ENCODE peak calls at places on chromosomes 12 and 14, in seven cellular contexts. One of them, this sample, is unnamed.

GRCh38 chr14:54186821-54187365 is 209.9 kb upstream of the CDKN3 start:
- DNase-seq in mesendoderm: peak
- DNase-seq in NB4: no peak
- DNase-seq in endothelial cell: no peak
- DNase-seq in HFFc6: no peak
- DNase-seq in EH: no peak
- DNase-seq in H7: no peak
- DNase-seq in this sample: no peak

GRCh38 chr14:74574092-74574438 is 38.0 kb downstream of the LTBP2 start:
- DNase-seq in mesendoderm: no peak
- DNase-seq in NB4: no peak
- DNase-seq in endothelial cell: no peak
- DNase-seq in HFFc6: no peak
- DNase-seq in EH: no peak
- DNase-seq in H7: no peak
- DNase-seq in this sample: no peak

GRCh38 chr12:50764861-50765324 is 992 bp downstream of the ATF1 start:
- DNase-seq in mesendoderm: peak
- DNase-seq in NB4: no peak
- DNase-seq in endothelial cell: no peak
- DNase-seq in HFFc6: peak
- DNase-seq in EH: peak
- DNase-seq in H7: no peak
- DNase-seq in this sample: no peak

GRCh38 chr12:132117558-132117875 is 26.6 kb downstream of the DDX51 start:
- DNase-seq in mesendoderm: peak
- DNase-seq in NB4: peak
- DNase-seq in endothelial cell: no peak
- DNase-seq in HFFc6: no peak
- DNase-seq in EH: no peak
- DNase-seq in H7: peak
- DNase-seq in this sample: peak

GRCh38 chr12:12705833-12706520 is 10.0 kb upstream of the GPR19 start:
- DNase-seq in mesendoderm: peak
- DNase-seq in NB4: no peak
- DNase-seq in endothelial cell: no peak
- DNase-seq in HFFc6: no peak
- DNase-seq in EH: no peak
- DNase-seq in H7: no peak
- DNase-seq in this sample: no peak

GRCh38 chr12:100926669-100927248 is 132.2 kb downstream of the ANO4 start:
- DNase-seq in mesendoderm: peak
- DNase-seq in NB4: peak
- DNase-seq in endothelial cell: peak
- DNase-seq in HFFc6: peak
- DNase-seq in EH: peak
- DNase-seq in H7: peak
- DNase-seq in this sample: peak

GRCh38 chr12:3231399-3231876 is 154.3 kb downstream of the TSPAN9 start:
- DNase-seq in mesendoderm: peak
- DNase-seq in NB4: no peak
- DNase-seq in endothelial cell: no peak
- DNase-seq in HFFc6: no peak
- DNase-seq in EH: no peak
- DNase-seq in H7: peak
- DNase-seq in this sample: peak

GRCh38 chr12:5723071-5723470 is 222.0 kb downstream of the ANO2 start:
- DNase-seq in mesendoderm: no peak
- DNase-seq in NB4: no peak
- DNase-seq in endothelial cell: no peak
- DNase-seq in HFFc6: no peak
- DNase-seq in EH: no peak
- DNase-seq in H7: no peak
- DNase-seq in this sample: no peak

GRCh38 chr12:15439459-15439858 is 117.2 kb downstream of the PTPRO start:
- DNase-seq in mesendoderm: no peak
- DNase-seq in NB4: no peak
- DNase-seq in endothelial cell: no peak
- DNase-seq in HFFc6: no peak
- DNase-seq in EH: no peak
- DNase-seq in H7: no peak
- DNase-seq in this sample: no peak

GRCh38 chr14:52031781-52032180 is 37.1 kb downstream of the NID2 start:
- DNase-seq in mesendoderm: no peak
- DNase-seq in NB4: no peak
- DNase-seq in endothelial cell: no peak
- DNase-seq in HFFc6: peak
- DNase-seq in EH: peak
- DNase-seq in H7: no peak
- DNase-seq in this sample: no peak

GRCh38 chr12:51517800-51518199 is 73.2 kb upstream of the SCN8A start:
- DNase-seq in mesendoderm: peak
- DNase-seq in NB4: no peak
- DNase-seq in endothelial cell: no peak
- DNase-seq in HFFc6: no peak
- DNase-seq in EH: no peak
- DNase-seq in H7: peak
- DNase-seq in this sample: peak

GRCh38 chr12:80627773-80628172 is 79.7 kb upstream of the MYF6 start:
- DNase-seq in mesendoderm: no peak
- DNase-seq in NB4: no peak
- DNase-seq in endothelial cell: no peak
- DNase-seq in HFFc6: peak
- DNase-seq in EH: peak
- DNase-seq in H7: no peak
- DNase-seq in this sample: no peak

GRCh38 chr12:94618995-94619695 is 31.2 kb downstream of the TMCC3 start:
- DNase-seq in mesendoderm: no peak
- DNase-seq in NB4: no peak
- DNase-seq in endothelial cell: no peak
- DNase-seq in HFFc6: peak
- DNase-seq in EH: peak
- DNase-seq in H7: no peak
- DNase-seq in this sample: no peak

GRCh38 chr12:12717586-12718381 is 616 bp downstream of the CDKN1B start:
- DNase-seq in mesendoderm: peak
- DNase-seq in NB4: peak
- DNase-seq in endothelial cell: peak
- DNase-seq in HFFc6: no peak
- DNase-seq in EH: peak
- DNase-seq in H7: peak
- DNase-seq in this sample: peak

GRCh38 chr14:104138891-104139459 is 588 bp downstream of the KIF26A start:
- DNase-seq in mesendoderm: no peak
- DNase-seq in NB4: no peak
- DNase-seq in endothelial cell: peak
- DNase-seq in HFFc6: no peak
- DNase-seq in EH: no peak
- DNase-seq in H7: peak
- DNase-seq in this sample: no peak

GRCh38 chr14:74400328-74400727 is 25.7 kb downstream of the SYNDIG1L start:
- DNase-seq in mesendoderm: peak
- DNase-seq in NB4: peak
- DNase-seq in endothelial cell: peak
- DNase-seq in HFFc6: peak
- DNase-seq in EH: peak
- DNase-seq in H7: peak
- DNase-seq in this sample: peak

GRCh38 chr14:99968156-99968920 is 96.9 kb upstream of the EVL start:
- DNase-seq in mesendoderm: no peak
- DNase-seq in NB4: no peak
- DNase-seq in endothelial cell: no peak
- DNase-seq in HFFc6: peak
- DNase-seq in EH: peak
- DNase-seq in H7: no peak
- DNase-seq in this sample: no peak

GRCh38 chr12:12881495-12881894 is 9.9 kb upstream of the GPRC5A start:
- DNase-seq in mesendoderm: no peak
- DNase-seq in NB4: peak
- DNase-seq in endothelial cell: no peak
- DNase-seq in HFFc6: peak
- DNase-seq in EH: peak
- DNase-seq in H7: no peak
- DNase-seq in this sample: no peak

GRCh38 chr12:106580671-106581508 is 1.9 kb upstream of the RFX4 start:
- DNase-seq in mesendoderm: peak
- DNase-seq in NB4: no peak
- DNase-seq in endothelial cell: peak
- DNase-seq in HFFc6: no peak
- DNase-seq in EH: no peak
- DNase-seq in H7: peak
- DNase-seq in this sample: peak

GRCh38 chr12:12685305-12685704 is 10.7 kb downstream of the GPR19 start:
- DNase-seq in mesendoderm: peak
- DNase-seq in NB4: no peak
- DNase-seq in endothelial cell: no peak
- DNase-seq in HFFc6: no peak
- DNase-seq in EH: no peak
- DNase-seq in H7: peak
- DNase-seq in this sample: peak

GRCh38 chr14:105525861-105526780 is at the start of gene TMEM121:
- DNase-seq in mesendoderm: peak
- DNase-seq in NB4: no peak
- DNase-seq in endothelial cell: peak
- DNase-seq in HFFc6: no peak
- DNase-seq in EH: peak
- DNase-seq in H7: peak
- DNase-seq in this sample: peak

GRCh38 chr12:64665506-64665905 is 55.2 kb downstream of the RASSF3 start:
- DNase-seq in mesendoderm: peak
- DNase-seq in NB4: no peak
- DNase-seq in endothelial cell: peak
- DNase-seq in HFFc6: no peak
- DNase-seq in EH: no peak
- DNase-seq in H7: no peak
- DNase-seq in this sample: peak

GRCh38 chr14:100662850-100663527 is 63.7 kb upstream of the DLK1 start:
- DNase-seq in mesendoderm: peak
- DNase-seq in NB4: peak
- DNase-seq in endothelial cell: peak
- DNase-seq in HFFc6: peak
- DNase-seq in EH: peak
- DNase-seq in H7: peak
- DNase-seq in this sample: peak

GRCh38 chr12:101078144-101078543 is 131.9 kb downstream of the SLC5A8 start:
- DNase-seq in mesendoderm: peak
- DNase-seq in NB4: no peak
- DNase-seq in endothelial cell: no peak
- DNase-seq in HFFc6: no peak
- DNase-seq in EH: no peak
- DNase-seq in H7: no peak
- DNase-seq in this sample: no peak

GRCh38 chr14:51653096-51653814 is 1.5 kb downstream of the FRMD6 start:
- DNase-seq in mesendoderm: peak
- DNase-seq in NB4: peak
- DNase-seq in endothelial cell: peak
- DNase-seq in HFFc6: peak
- DNase-seq in EH: peak
- DNase-seq in H7: peak
- DNase-seq in this sample: peak

GRCh38 chr12:75842119-75842518 is 189.5 kb downstream of the PHLDA1 start:
- DNase-seq in mesendoderm: no peak
- DNase-seq in NB4: no peak
- DNase-seq in endothelial cell: no peak
- DNase-seq in HFFc6: no peak
- DNase-seq in EH: no peak
- DNase-seq in H7: no peak
- DNase-seq in this sample: no peak

GRCh38 chr12:106126441-106127288 is 12.1 kb downstream of the NUAK1 start:
- DNase-seq in mesendoderm: no peak
- DNase-seq in NB4: no peak
- DNase-seq in endothelial cell: no peak
- DNase-seq in HFFc6: peak
- DNase-seq in EH: peak
- DNase-seq in H7: no peak
- DNase-seq in this sample: no peak

GRCh38 chr12:75444444-75445136 is 36.0 kb upstream of the GLIPR1 start:
- DNase-seq in mesendoderm: no peak
- DNase-seq in NB4: no peak
- DNase-seq in endothelial cell: no peak
- DNase-seq in HFFc6: peak
- DNase-seq in EH: peak
- DNase-seq in H7: no peak
- DNase-seq in this sample: no peak

GRCh38 chr14:64630778-64631177 is 73.4 kb upstream of the PLEKHG3 start:
- DNase-seq in mesendoderm: no peak
- DNase-seq in NB4: no peak
- DNase-seq in endothelial cell: no peak
- DNase-seq in HFFc6: no peak
- DNase-seq in EH: no peak
- DNase-seq in H7: no peak
- DNase-seq in this sample: no peak

GRCh38 chr12:538731-539539 is 79.2 kb downstream of the B4GALNT3 start:
- DNase-seq in mesendoderm: no peak
- DNase-seq in NB4: no peak
- DNase-seq in endothelial cell: no peak
- DNase-seq in HFFc6: peak
- DNase-seq in EH: peak
- DNase-seq in H7: no peak
- DNase-seq in this sample: no peak

GRCh38 chr14:22928237-22929103 is 706 bp downstream of the PRMT5 start:
- DNase-seq in mesendoderm: no peak
- DNase-seq in NB4: peak
- DNase-seq in endothelial cell: no peak
- DNase-seq in HFFc6: no peak
- DNase-seq in EH: peak
- DNase-seq in H7: no peak
- DNase-seq in this sample: no peak

GRCh38 chr12:126926023-126926600 is 1340.9 kb upstream of the TMEM132C start:
- DNase-seq in mesendoderm: peak
- DNase-seq in NB4: peak
- DNase-seq in endothelial cell: no peak
- DNase-seq in HFFc6: no peak
- DNase-seq in EH: no peak
- DNase-seq in H7: peak
- DNase-seq in this sample: no peak

GRCh38 chr14:91244501-91244901 is at the start of gene GPR68:
- DNase-seq in mesendoderm: no peak
- DNase-seq in NB4: peak
- DNase-seq in endothelial cell: no peak
- DNase-seq in HFFc6: peak
- DNase-seq in EH: peak
- DNase-seq in H7: peak
- DNase-seq in this sample: peak

GRCh38 chr12:124742702-124743101 is 121.0 kb downstream of the SCARB1 start:
- DNase-seq in mesendoderm: no peak
- DNase-seq in NB4: no peak
- DNase-seq in endothelial cell: no peak
- DNase-seq in HFFc6: no peak
- DNase-seq in EH: no peak
- DNase-seq in H7: no peak
- DNase-seq in this sample: no peak

GRCh38 chr12:4825139-4825858 is 84.4 kb upstream of the KCNA1 start:
- DNase-seq in mesendoderm: no peak
- DNase-seq in NB4: peak
- DNase-seq in endothelial cell: no peak
- DNase-seq in HFFc6: no peak
- DNase-seq in EH: no peak
- DNase-seq in H7: no peak
- DNase-seq in this sample: no peak

GRCh38 chr14:103483600-103483999 is 39.0 kb downstream of the CKB start:
- DNase-seq in mesendoderm: no peak
- DNase-seq in NB4: no peak
- DNase-seq in endothelial cell: no peak
- DNase-seq in HFFc6: peak
- DNase-seq in EH: peak
- DNase-seq in H7: no peak
- DNase-seq in this sample: no peak

GRCh38 chr12:90410962-90411361 is 544.0 kb downstream of the CCER1 start:
- DNase-seq in mesendoderm: no peak
- DNase-seq in NB4: no peak
- DNase-seq in endothelial cell: no peak
- DNase-seq in HFFc6: no peak
- DNase-seq in EH: no peak
- DNase-seq in H7: no peak
- DNase-seq in this sample: no peak

GRCh38 chr14:21227981-21228380 is 41.3 kb downstream of the HNRNPC start:
- DNase-seq in mesendoderm: no peak
- DNase-seq in NB4: no peak
- DNase-seq in endothelial cell: no peak
- DNase-seq in HFFc6: no peak
- DNase-seq in EH: no peak
- DNase-seq in H7: no peak
- DNase-seq in this sample: no peak